ENCODE peak calls at places on chromosome 16, in nine cellular contexts. J is A549, T is heart left ventricle, Q is left ventricle myocardium inferior, D is upper lobe of left lung, R is lung, F is tibial artery, Z is suprapubic skin, K is GM23248. L is an unnamed sample.
A peak's percentile ranks its signal among the peaks of the same experiment; 100 is the strongest.

GRCh38 chr16:12356622-12357365 is 380.3 kb downstream of the SNX29 start:
- DNase-seq in J (no peak), T (no peak), Q (no peak), D (no peak), R (no peak), F (no peak), Z (no peak), K (no peak), L (no peak)

GRCh38 chr16:60553316-60553801 is 1482.9 kb downstream of the CDH8 start:
- DNase-seq in J (no peak), T (no peak), Q (no peak), D (no peak), R (no peak), F (no peak), Z (no peak), K (no peak), L (no peak)

GRCh38 chr16:28104404-28104803 is 40.9 kb upstream of the GSG1L start:
- DNase-seq in J (no peak), T (no peak), Q (no peak), D (no peak), R (no peak), F (no peak), Z (peak; percentile 69), K (no peak), L (no peak)

GRCh38 chr16:50741225-50741807 is 570 bp upstream of the CYLD start:
- DNase-seq in J (peak; percentile 9), T (peak; percentile 38), Q (no peak), D (peak; percentile 43), R (no peak), F (peak; percentile 70), Z (no peak), K (peak; percentile 61), L (no peak)

GRCh38 chr16:637081-638018 is 1.2 kb upstream of the METTL26 start:
- DNase-seq in J (peak; percentile 90), T (peak; percentile 92), Q (peak; percentile 93), D (peak; percentile 91), R (peak; percentile 92), F (peak; percentile 94), Z (peak; percentile 98), K (peak; percentile 94), L (peak; percentile 89)

GRCh38 chr16:89657442-89658220 is at the start of the genes CHMP1A and SPATA33:
- DNase-seq in J (peak; percentile 91), T (peak; percentile 89), Q (peak; percentile 90), D (peak; percentile 81), R (peak; percentile 90), F (peak; percentile 94), Z (peak; percentile 94), K (peak; percentile 96), L (peak; percentile 91)

GRCh38 chr16:53022374-53022773 is 30.3 kb downstream of the CHD9NB start:
- DNase-seq in J (peak; percentile 55), T (no peak), Q (no peak), D (peak; percentile 22), R (peak; percentile 34), F (no peak), Z (no peak), K (peak; percentile 74), L (no peak)

GRCh38 chr16:69266334-69267063 is 44.7 kb upstream of the VPS4A start:
- DNase-seq in J (no peak), T (no peak), Q (no peak), D (no peak), R (no peak), F (no peak), Z (no peak), K (no peak), L (no peak)

GRCh38 chr16:8921626-8921984 is 39.5 kb downstream of the LITAFD start:
- DNase-seq in J (no peak), T (no peak), Q (no peak), D (no peak), R (no peak), F (no peak), Z (no peak), K (no peak), L (no peak)

GRCh38 chr16:65532846-65533245 is 411.0 kb upstream of the CDH11 start:
- DNase-seq in J (no peak), T (no peak), Q (no peak), D (no peak), R (no peak), F (no peak), Z (no peak), K (no peak), L (no peak)

GRCh38 chr16:80827007-80827406 is 22.6 kb upstream of the CDYL2 start:
- DNase-seq in J (no peak), T (no peak), Q (no peak), D (no peak), R (no peak), F (no peak), Z (no peak), K (no peak), L (no peak)

GRCh38 chr16:27377666-27378485 is 24.1 kb upstream of the IL21R start:
- DNase-seq in J (no peak), T (no peak), Q (no peak), D (no peak), R (no peak), F (peak; percentile 9), Z (no peak), K (no peak), L (no peak)

GRCh38 chr16:4261557-4262172 is 11.2 kb downstream of the TFAP4 start:
- DNase-seq in J (peak; percentile 78), T (no peak), Q (no peak), D (no peak), R (no peak), F (no peak), Z (no peak), K (peak; percentile 30), L (peak; percentile 25)

GRCh38 chr16:4689864-4690704 is 3.3 kb upstream of the NUDT16L1 start:
- DNase-seq in J (no peak), T (no peak), Q (no peak), D (no peak), R (no peak), F (no peak), Z (no peak), K (no peak), L (no peak)

GRCh38 chr16:67164599-67165061 is at the start of gene HSF4:
- DNase-seq in J (no peak), T (peak; percentile 73), Q (peak; percentile 75), D (peak; percentile 78), R (peak; percentile 61), F (peak; percentile 85), Z (no peak), K (peak; percentile 78), L (no peak)

GRCh38 chr16:74455213-74455612 is 33.9 kb upstream of the CLEC18B start:
- DNase-seq in J (no peak), T (no peak), Q (no peak), D (no peak), R (no peak), F (no peak), Z (no peak), K (peak; percentile 88), L (no peak)

GRCh38 chr16:63877401-63877800 is 1244.5 kb downstream of the CDH11 start:
- DNase-seq in J (no peak), T (no peak), Q (no peak), D (no peak), R (no peak), F (no peak), Z (no peak), K (no peak), L (no peak)
- H3K9me3 ChIP-seq in J (no peaks in the 10 kb centered on the region), T (no peaks in the 10 kb centered on the region), Q (no peaks in the 10 kb centered on the region), D (no peaks in the 10 kb centered on the region), R (no peaks in the 10 kb centered on the region), F (no peaks in the 10 kb centered on the region), Z (no peaks in the 10 kb centered on the region), K (no peaks in the 10 kb centered on the region), L (no peaks in the 10 kb centered on the region)

GRCh38 chr16:3220839-3221238 is 14.1 kb downstream of the ZNF200 start:
- DNase-seq in J (no peak), T (no peak), Q (no peak), D (no peak), R (no peak), F (no peak), Z (no peak), K (no peak), L (no peak)
- H3K9me3 ChIP-seq in J (peaks cover 84% of the 10 kb centered on the region), T (peaks cover 59% of the 10 kb centered on the region), Q (peaks cover 91% of the 10 kb centered on the region), D (peaks cover 52% of the 10 kb centered on the region), R (peaks cover 34% of the 10 kb centered on the region), F (peaks cover 52% of the 10 kb centered on the region), Z (peaks cover 51% of the 10 kb centered on the region), K (peaks cover 19% of the 10 kb centered on the region), L (peaks cover 27% of the 10 kb centered on the region)

DNA sequence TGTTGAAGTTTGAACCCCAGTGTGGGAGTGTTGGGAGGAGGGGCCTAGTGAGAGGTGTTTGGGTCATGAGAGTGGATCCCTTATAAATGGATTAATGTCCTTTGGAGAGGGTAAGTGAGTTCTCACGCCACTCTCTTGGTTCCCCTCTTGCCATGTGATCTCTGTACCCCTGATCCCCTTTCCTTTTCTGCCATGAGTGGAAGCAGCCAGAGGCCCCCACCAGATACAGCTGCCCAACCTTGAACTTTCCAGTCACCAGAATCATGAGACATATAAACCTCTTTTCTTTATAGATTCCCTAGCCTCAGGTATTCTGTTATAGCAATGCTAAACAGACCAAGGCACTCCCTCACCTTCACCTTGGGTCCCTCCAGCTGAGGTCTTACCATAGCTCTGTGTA is 7.4 kb downstream of the SLC6A2 start:
- DNase-seq in J (no peak), T (no peak), Q (no peak), D (no peak), R (no peak), F (peak; percentile 16), Z (peak; percentile 41), K (no peak), L (no peak)
- H3K9me3 ChIP-seq in J (no peaks in the 10 kb centered on the region), T (no peaks in the 10 kb centered on the region), Q (peaks cover 8% of the 10 kb centered on the region), D (no peaks in the 10 kb centered on the region), R (no peaks in the 10 kb centered on the region), F (no peaks in the 10 kb centered on the region), Z (no peaks in the 10 kb centered on the region), K (no peaks in the 10 kb centered on the region), L (no peaks in the 10 kb centered on the region)

DNA sequence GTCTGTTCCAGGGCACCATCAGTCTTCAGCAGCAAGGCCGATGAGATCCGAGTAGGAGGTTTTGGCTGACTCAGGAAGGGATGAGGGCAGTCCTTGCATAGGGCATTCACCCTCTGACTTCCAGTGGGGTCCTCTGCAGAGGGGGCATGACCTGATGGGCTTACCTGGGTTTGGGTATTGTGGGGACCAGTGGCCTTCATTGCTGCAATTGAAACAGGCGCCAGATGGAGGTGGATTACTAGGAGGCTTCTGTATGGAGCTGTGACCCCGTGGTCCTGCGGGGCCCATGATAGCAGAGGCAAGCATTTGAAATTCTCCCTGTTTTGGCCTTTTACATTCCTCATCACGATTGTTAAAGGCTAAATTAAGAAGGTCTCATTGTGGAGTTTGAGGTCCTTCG is 2448.7 kb downstream of the TP53TG3F start:
- DNase-seq in J (no peak), T (no peak), Q (no peak), D (no peak), R (no peak), F (no peak), Z (no peak), K (no peak), L (no peak)
- H3K9me3 ChIP-seq in J (peaks cover 6% of the 10 kb centered on the region), T (no peaks in the 10 kb centered on the region), Q (peaks cover 8% of the 10 kb centered on the region), D (no peaks in the 10 kb centered on the region), R (no peaks in the 10 kb centered on the region), F (no peaks in the 10 kb centered on the region), Z (no peaks in the 10 kb centered on the region), K (no peaks in the 10 kb centered on the region), L (no peaks in the 10 kb centered on the region)

GRCh38 chr16:31745900-31746299 is 127.7 kb upstream of the ZNF267 start:
- DNase-seq in J (no peak), T (no peak), Q (no peak), D (no peak), R (no peak), F (no peak), Z (no peak), K (no peak), L (no peak)
- H3K9me3 ChIP-seq in J (peaks cover 53% of the 10 kb centered on the region), T (peaks cover 71% of the 10 kb centered on the region), Q (peaks cover 99% of the 10 kb centered on the region), D (peaks cover 89% of the 10 kb centered on the region), R (peaks cover 54% of the 10 kb centered on the region), F (peaks cover 58% of the 10 kb centered on the region), Z (peaks cover 66% of the 10 kb centered on the region), K (peaks cover 17% of the 10 kb centered on the region), L (peaks cover 37% of the 10 kb centered on the region)

L was measured in T-helper 17 cell.